ENCODE peak calls at places on chromosomes 11 and 22, in seven cellular contexts. G, S, Y, R, C, L and W are unnamed samples.

GRCh38 chr11:81669944-81670526 is 1063.6 kb downstream of the FAM181B start:
- DNase-seq in S (no peak), C (no peak), R (no peak), L (no peak), G (no peak), Y (no peak), W (no peak)

GRCh38 chr11:78038697-78039313 is 15.7 kb upstream of the KCTD14 start:
- DNase-seq in R (no peak), G (no peak), S (no peak), Y (no peak), L (no peak), C (no peak), W (no peak)

GRCh38 chr11:72736452-72737069 is 15.6 kb downstream of the ARAP1 start:
- DNase-seq in R (no peak), L (peak), C (no peak), G (peak), S (peak), Y (no peak), W (peak)

GRCh38 chr11:61362542-61362875 is 335 bp downstream of the TMEM138 start:
- DNase-seq in Y (no peak), S (peak), C (no peak), R (no peak), G (no peak), L (peak), W (peak)

GRCh38 chr22:19742160-19743066 is 18.2 kb upstream of the TBX1 start:
- DNase-seq in L (no peak), G (no peak), C (no peak), R (no peak), S (no peak), Y (no peak), W (no peak)

GRCh38 chr11:126426820-126427749 is 71.6 kb downstream of the ST3GAL4 start:
- DNase-seq in S (no peak), C (no peak), L (no peak), Y (no peak), R (no peak), G (no peak), W (no peak)

GRCh38 chr22:32917577-32918375 is 116.3 kb downstream of the TIMP3 start:
- DNase-seq in R (no peak), G (no peak), Y (no peak), L (no peak), C (no peak), S (no peak), W (peak)

GRCh38 chr11:122793500-122793899 is 44.8 kb upstream of the CRTAM start:
- DNase-seq in L (no peak), C (no peak), G (no peak), S (no peak), Y (no peak), R (no peak), W (no peak)

GRCh38 chr11:32497951-32498350 is 62.6 kb upstream of the WT1 start:
- DNase-seq in S (no peak), Y (no peak), G (no peak), R (no peak), C (no peak), L (no peak), W (no peak)

GRCh38 chr11:122727101-122727929 is 71.8 kb downstream of the UBASH3B start:
- DNase-seq in S (peak), R (no peak), C (no peak), L (peak), G (no peak), Y (no peak), W (no peak)

GRCh38 chr11:109857637-109858036 is 235.6 kb upstream of the ZC3H12C start:
- DNase-seq in L (no peak), C (no peak), R (no peak), Y (no peak), S (no peak), G (no peak), W (no peak)

GRCh38 chr11:19187101-19187500 is 14.7 kb downstream of the CSRP3 start:
- DNase-seq in R (no peak), C (no peak), G (no peak), Y (no peak), L (no peak), S (no peak), W (no peak)

GRCh38 chr22:45904236-45904635 is 72.7 kb downstream of the WNT7B start:
- DNase-seq in G (no peak), L (no peak), Y (no peak), C (no peak), S (no peak), R (no peak), W (no peak)

GRCh38 chr11:47274495-47275235 is 4.7 kb downstream of the MADD start:
- DNase-seq in L (no peak), S (no peak), Y (no peak), G (no peak), C (no peak), R (no peak), W (no peak)

GRCh38 chr11:32056445-32056844 is 34.4 kb upstream of the RCN1 start:
- DNase-seq in Y (no peak), G (no peak), L (no peak), R (no peak), C (no peak), S (no peak), W (no peak)